ENCODE peak calls at places on chromosomes 6 and 20, in eight cellular contexts. I, R, L, Z, G, P, F and M are unnamed samples.

GRCh38 chr6:33632603-33633039 is 11.5 kb downstream of the ITPR3 start:
- DNase-seq in I (peak; percentile 29), R (peak; percentile 61), L (peak; percentile 30), Z (peak; percentile 82), G (no peak), P (no peak), F (peak; percentile 75), M (peak; percentile 69)

GRCh38 chr6:112806163-112806900 is 459.2 kb downstream of the RFPL4B start:
- DNase-seq in I (peak; percentile 60), R (no peak), L (no peak), Z (no peak), G (no peak), P (no peak), F (no peak), M (no peak)

GRCh38 chr6:169172435-169172834 is 81.2 kb downstream of the THBS2 start:
- DNase-seq in I (peak; percentile 93), R (no peak), L (peak; percentile 76), Z (no peak), G (peak; percentile 8), P (no peak), F (peak; percentile 97), M (no peak)

GRCh38 chr6:37940074-37940847 is 120.7 kb downstream of the ZFAND3 start:
- DNase-seq in I (peak; percentile 60), R (no peak), L (no peak), Z (no peak), G (no peak), P (no peak), F (no peak), M (no peak)

GRCh38 chr6:136792066-136792944 is at the start of gene MAP3K5:
- DNase-seq in I (peak; percentile 74), R (peak; percentile 94), L (peak; percentile 90), Z (peak; percentile 98), G (peak; percentile 93), P (peak; percentile 50), F (peak; percentile 94), M (peak; percentile 91)

GRCh38 chr20:62688855-62689460 is 19.7 kb upstream of the NTSR1 start:
- DNase-seq in I (peak; percentile 21), R (no peak), L (peak; percentile 24), Z (no peak), G (no peak), P (no peak), F (no peak), M (no peak)

GRCh38 chr6:34360556-34360955 is 31.9 kb downstream of the NUDT3 start:
- DNase-seq in I (peak; percentile 85), R (no peak), L (no peak), Z (no peak), G (no peak), P (no peak), F (no peak), M (no peak)

GRCh38 chr20:29408034-29408695 is 1849.3 kb upstream of the DEFB115 start:
- DNase-seq in I (no peak), R (no peak), L (no peak), Z (no peak), G (no peak), P (no peak), F (no peak), M (no peak)

GRCh38 chr6:161748535-161749386 is 474.9 kb upstream of the AGPAT4 start:
- DNase-seq in I (peak; percentile 11), R (peak; percentile 19), L (no peak), Z (no peak), G (peak; percentile 3), P (peak; percentile 78), F (no peak), M (no peak)

GRCh38 chr20:35743693-35744491 is 1.8 kb upstream of the RBM39 start:
- DNase-seq in I (no peak), R (peak; percentile 26), L (no peak), Z (peak; percentile 83), G (no peak), P (no peak), F (no peak), M (peak; percentile 58)

GRCh38 chr6:97726378-97726777 is 443.4 kb upstream of the MMS22L start:
- DNase-seq in I (peak; percentile 21), R (no peak), L (no peak), Z (no peak), G (no peak), P (no peak), F (no peak), M (no peak)

GRCh38 chr6:131924881-131925474 is 26.2 kb downstream of the CCN2 start:
- DNase-seq in I (peak; percentile 45), R (peak; percentile 68), L (peak; percentile 37), Z (no peak), G (no peak), P (peak; percentile 35), F (no peak), M (no peak)

GRCh38 chr6:39543117-39543516 is 182.1 kb downstream of the KIF6 start:
- DNase-seq in I (peak; percentile 60), R (no peak), L (no peak), Z (no peak), G (no peak), P (no peak), F (peak; percentile 73), M (no peak)

GRCh38 chr20:19835533-19836222 is 77.6 kb downstream of the RIN2 start:
- DNase-seq in I (no peak), R (no peak), L (no peak), Z (no peak), G (no peak), P (no peak), F (peak; percentile 54), M (no peak)

GRCh38 chr6:144361027-144361426 is 75.9 kb downstream of the UTRN start:
- DNase-seq in I (no peak), R (no peak), L (no peak), Z (no peak), G (no peak), P (no peak), F (no peak), M (no peak)
- H3K4me1 ChIP-seq in I (no peaks in the 10 kb centered on the region), R (no peaks in the 10 kb centered on the region), L (peaks cover 6% of the 10 kb centered on the region), Z (peaks cover 49% of the 10 kb centered on the region), G (peaks cover 49% of the 10 kb centered on the region), P (no peaks in the 10 kb centered on the region), F (peaks cover 26% of the 10 kb centered on the region), M (peaks cover 73% of the 10 kb centered on the region)

GRCh38 chr20:47726632-47727031 is 58.6 kb downstream of the SULF2 start:
- DNase-seq in I (no peak), R (peak; percentile 20), L (no peak), Z (peak; percentile 78), G (no peak), P (no peak), F (no peak), M (no peak)
- H3K4me1 ChIP-seq in I (no peaks in the 10 kb centered on the region), R (peaks cover 34% of the 10 kb centered on the region), L (no peaks in the 10 kb centered on the region), Z (peaks cover 21% of the 10 kb centered on the region), G (peaks cover 4% of the 10 kb centered on the region), P (peaks cover 22% of the 10 kb centered on the region), F (no peaks in the 10 kb centered on the region), M (peaks cover 16% of the 10 kb centered on the region)

GRCh38 chr20:25140968-25141367 is 54.5 kb upstream of the ENTPD6 start:
- DNase-seq in I (no peak), R (no peak), L (no peak), Z (no peak), G (no peak), P (no peak), F (no peak), M (no peak)

GRCh38 chr20:25142435-25142834 is 53.1 kb upstream of the ENTPD6 start:
- DNase-seq in I (no peak), R (no peak), L (no peak), Z (no peak), G (no peak), P (no peak), F (no peak), M (no peak)

GRCh38 chr20:25136643-25137559 is 55.0 kb upstream of the VSX1 start:
- DNase-seq in I (peak; percentile 93), R (no peak), L (peak; percentile 77), Z (no peak), G (peak; percentile 88), P (no peak), F (peak; percentile 90), M (peak; percentile 59)

GRCh38 chr20:25135031-25135430 is 53.1 kb upstream of the VSX1 start:
- DNase-seq in I (no peak), R (no peak), L (no peak), Z (no peak), G (no peak), P (no peak), F (no peak), M (no peak)

DNA sequence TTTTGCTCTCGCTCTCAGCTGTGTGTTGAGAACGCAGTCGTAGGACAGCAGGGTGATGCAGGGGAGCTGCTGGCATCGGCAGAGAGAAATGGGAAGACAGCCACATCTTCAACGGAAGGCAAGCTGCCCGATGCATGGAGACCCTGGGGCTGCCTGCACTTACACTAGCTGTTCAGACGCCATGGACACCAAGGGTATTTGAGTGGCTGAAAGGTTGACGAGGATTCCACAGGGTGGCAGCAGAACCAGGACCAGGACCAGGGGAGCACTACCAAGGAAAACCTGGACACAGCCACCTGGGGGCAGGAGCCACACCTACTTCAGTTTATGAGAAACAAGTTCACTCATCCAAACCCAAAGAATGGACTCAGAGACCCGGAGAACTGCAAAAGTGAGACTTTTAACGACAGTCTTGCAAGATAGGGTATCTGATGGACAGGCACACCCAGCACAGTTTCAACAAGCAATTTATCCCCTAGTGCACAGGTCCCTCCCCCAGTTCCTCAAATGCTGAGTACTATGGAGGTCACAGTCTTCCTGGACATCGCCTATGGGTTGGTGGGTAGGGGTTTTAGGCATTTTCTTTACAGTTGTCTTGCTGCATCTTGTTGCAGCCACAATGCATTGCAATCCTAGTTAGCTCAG is 56.3 kb upstream of the ENTPD6 start:
- DNase-seq in I (no peak), R (peak; percentile 1), L (no peak), Z (no peak), G (no peak), P (no peak), F (no peak), M (no peak)
- H3K4me1 ChIP-seq in I (peaks cover 13% of the 10 kb centered on the region), R (no peaks in the 10 kb centered on the region), L (peaks cover 15% of the 10 kb centered on the region), Z (no peaks in the 10 kb centered on the region), G (peaks cover 22% of the 10 kb centered on the region), P (no peaks in the 10 kb centered on the region), F (peaks cover 3% of the 10 kb centered on the region), M (no peaks in the 10 kb centered on the region)

GRCh38 chr6:44081753-44082152 is 45.5 kb downstream of the MRPL14 start:
- DNase-seq in I (no peak), R (no peak), L (no peak), Z (no peak), G (no peak), P (no peak), F (no peak), M (no peak)
- H3K4me1 ChIP-seq in I (peaks cover 2% of the 10 kb centered on the region), R (peaks cover 16% of the 10 kb centered on the region), L (peaks cover 30% of the 10 kb centered on the region), Z (no peaks in the 10 kb centered on the region), G (peaks cover 32% of the 10 kb centered on the region), P (peaks cover 10% of the 10 kb centered on the region), F (peaks cover 2% of the 10 kb centered on the region), M (peaks cover 3% of the 10 kb centered on the region)

DNA sequence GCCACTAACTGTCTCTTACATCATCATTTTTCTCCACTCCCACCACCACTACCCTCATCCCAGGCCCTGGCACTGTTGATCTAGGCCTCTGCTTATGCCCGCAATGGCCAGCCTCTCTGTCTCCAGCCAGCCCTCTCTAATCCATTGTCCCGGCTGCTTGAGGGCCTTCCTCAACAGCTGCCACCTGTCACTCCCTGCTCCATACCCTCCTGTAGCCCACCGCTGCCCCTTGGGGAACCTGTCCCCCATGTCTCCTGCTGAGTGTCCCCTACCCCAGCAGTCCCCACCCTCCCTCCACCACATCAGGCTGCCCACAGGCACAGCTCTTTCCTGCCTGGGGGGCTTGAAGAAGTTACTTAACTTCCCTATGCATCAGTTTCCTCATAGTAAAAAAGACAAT is 13.4 kb downstream of the TEAD3 start:
- DNase-seq in I (no peak), R (no peak), L (no peak), Z (no peak), G (no peak), P (no peak), F (no peak), M (no peak)
- H3K4me1 ChIP-seq in I (peaks cover 31% of the 10 kb centered on the region), R (no peaks in the 10 kb centered on the region), L (peaks cover 42% of the 10 kb centered on the region), Z (no peaks in the 10 kb centered on the region), G (peaks cover 45% of the 10 kb centered on the region), P (peaks cover 3% of the 10 kb centered on the region), F (peaks cover 36% of the 10 kb centered on the region), M (peaks cover 40% of the 10 kb centered on the region)